ENCODE peak calls at places on chromosome 19, in nine cellular contexts. X is neural progenitor cell, G is ascending aorta, A is Calu3, Y is fibroblast of pulmonary artery, S is thoracic aorta, C is neural crest cell, D is A673, E is lower leg skin. Z is an unnamed sample.

GRCh38 chr19:33557720-33558119 is 36.1 kb upstream of the PEPD start:
- DNase-seq in A (no peak), E (no peak), D (no peak), C (no peak), Y (no peak), X (no peak), G (no peak), S (no peak), Z (no peak)

GRCh38 chr19:47529018-47529742 is 14.3 kb upstream of the NAPA start:
- DNase-seq in Y (no peak), G (no peak), A (no peak), E (no peak), D (no peak), S (no peak), C (no peak), X (no peak), Z (no peak)

GRCh38 chr19:52626915-52627314 is 11.2 kb downstream of the ZNF83 start:
- DNase-seq in S (no peak), G (no peak), C (no peak), Y (no peak), X (no peak), D (no peak), A (no peak), E (peak), Z (no peak)

GRCh38 chr19:3098141-3098514 is 4.0 kb downstream of the GNA11 start:
- DNase-seq in D (no peak), S (no peak), C (no peak), X (no peak), Y (no peak), E (no peak), G (no peak), A (no peak), Z (no peak)

GRCh38 chr19:43674630-43674982 is 4.6 kb upstream of the PLAUR start:
- DNase-seq in Y (peak), C (no peak), D (no peak), S (no peak), X (no peak), E (no peak), A (no peak), G (no peak), Z (no peak)

GRCh38 chr19:43572172-43572588 is 3.1 kb downstream of the XRCC1 start:
- DNase-seq in C (no peak), S (no peak), A (no peak), G (no peak), X (no peak), D (no peak), Y (no peak), E (no peak), Z (no peak)

GRCh38 chr19:925087-925911 is 536 bp upstream of the ARID3A start:
- DNase-seq in Y (peak), S (no peak), D (peak), X (peak), E (peak), C (peak), G (peak), A (peak), Z (peak)

GRCh38 chr19:6739390-6739883 is at the start of gene TRIP10:
- DNase-seq in Y (peak), G (peak), A (peak), X (peak), E (peak), D (peak), C (peak), S (peak), Z (no peak)

GRCh38 chr19:3969435-3970312 is 1.2 kb downstream of the DAPK3 start:
- DNase-seq in A (peak), E (no peak), D (peak), X (peak), C (no peak), Y (peak), G (peak), S (no peak), Z (no peak)

GRCh38 chr19:13240312-13241022 is 90.3 kb downstream of the IER2 start:
- DNase-seq in E (no peak), D (no peak), X (no peak), A (no peak), Y (no peak), S (no peak), C (no peak), G (no peak), Z (no peak)

GRCh38 chr19:13228561-13228960 is 78.3 kb downstream of the IER2 start:
- DNase-seq in C (no peak), A (no peak), X (no peak), D (peak), S (no peak), E (no peak), G (no peak), Y (no peak), Z (no peak)

GRCh38 chr19:42246143-42246868 is 3.9 kb upstream of the GSK3A start:
- DNase-seq in X (peak), E (peak), D (peak), G (peak), A (peak), Y (peak), S (peak), C (no peak), Z (no peak)

GRCh38 chr19:8392017-8392591 is 1.9 kb downstream of the RAB11B start:
- DNase-seq in D (no peak), S (no peak), E (no peak), X (no peak), Y (no peak), G (no peak), C (no peak), A (no peak), Z (no peak)

GRCh38 chr19:1944088-1944915 is 3.3 kb downstream of the CSNK1G2 start:
- DNase-seq in X (no peak), G (no peak), A (no peak), Y (no peak), S (no peak), E (no peak), C (no peak), D (no peak), Z (no peak)

GRCh38 chr19:47391510-47392223 is 27.7 kb downstream of the MEIS3 start:
- DNase-seq in S (no peak), G (peak), X (peak), D (peak), Y (peak), A (peak), E (peak), C (peak), Z (peak)

GRCh38 chr19:8515317-8515716 is 1.4 kb upstream of the ZNF414 start:
- DNase-seq in E (no peak), S (no peak), A (no peak), C (no peak), Y (no peak), X (no peak), G (no peak), D (no peak), Z (no peak)

GRCh38 chr19:8512115-8512967 is 1.6 kb downstream of the ZNF414 start:
- DNase-seq in G (no peak), S (no peak), X (peak), Y (peak), E (no peak), A (peak), D (peak), C (no peak), Z (no peak)

GRCh38 chr19:50949792-50950320 is 3.0 kb downstream of the KLK5 start:
- DNase-seq in A (no peak), D (no peak), G (no peak), S (no peak), C (no peak), Y (no peak), X (no peak), E (no peak), Z (no peak)

GRCh38 chr19:57599761-57600383 is at the start of gene ZNF530:
- DNase-seq in A (peak), G (peak), D (peak), S (peak), X (peak), Y (peak), C (peak), E (peak), Z (peak)

GRCh38 chr19:12521996-12522395 is 29.3 kb downstream of the ZNF564 start:
- DNase-seq in C (no peak), D (no peak), E (no peak), Y (no peak), X (no peak), A (no peak), G (no peak), S (no peak), Z (no peak)

GRCh38 chr19:7373862-7374261 is 25.1 kb downstream of the ARHGEF18 start:
- DNase-seq in A (no peak), S (no peak), Y (no peak), E (no peak), C (no peak), G (no peak), X (no peak), D (peak), Z (no peak)

GRCh38 chr19:3068071-3068470 is 5.8 kb upstream of the TLE5 start:
- DNase-seq in X (no peak), S (no peak), E (no peak), Y (no peak), C (no peak), G (no peak), D (no peak), A (no peak), Z (no peak)

GRCh38 chr19:3094638-3095374 is 644 bp downstream of the GNA11 start:
- DNase-seq in A (peak), E (no peak), G (no peak), X (peak), S (no peak), Y (peak), D (peak), C (no peak), Z (no peak)

GRCh38 chr19:35266904-35267817 is 1.6 kb upstream of the USF2 start:
- DNase-seq in S (no peak), Y (no peak), E (peak), G (peak), A (no peak), D (peak), X (peak), C (peak), Z (no peak)

GRCh38 chr19:11019824-11020223 is 59.0 kb downstream of the SMARCA4 start:
- DNase-seq in C (no peak), X (no peak), D (no peak), E (no peak), G (no peak), Y (no peak), A (no peak), S (no peak), Z (no peak)

GRCh38 chr19:54162241-54162805 is 2.8 kb upstream of the LENG1 start:
- DNase-seq in C (peak), Y (peak), D (peak), S (peak), E (peak), A (no peak), X (peak), G (peak), Z (no peak)

GRCh38 chr19:12453495-12453894 is 12.7 kb upstream of the ZNF443 start:
- DNase-seq in X (no peak), Y (no peak), C (no peak), D (no peak), G (no peak), A (peak), E (no peak), S (no peak), Z (no peak)

GRCh38 chr19:5068251-5069090 is 99.6 kb downstream of the KDM4B start:
- DNase-seq in A (no peak), G (no peak), D (no peak), S (no peak), X (no peak), C (no peak), Y (no peak), E (no peak), Z (no peak)

GRCh38 chr19:4391701-4392543 is 8.4 kb downstream of the SH3GL1 start:
- DNase-seq in Y (peak), A (no peak), X (no peak), D (no peak), C (no peak), S (no peak), E (no peak), G (peak), Z (no peak)

GRCh38 chr19:33125929-33126388 is 6.0 kb upstream of the WDR88 start:
- DNase-seq in Y (peak), D (peak), E (no peak), A (peak), C (peak), S (no peak), G (no peak), X (peak), Z (peak)

GRCh38 chr19:48629599-48630288 is 7.4 kb downstream of the DBP start:
- DNase-seq in S (no peak), G (no peak), Y (peak), E (no peak), D (peak), X (peak), A (no peak), C (no peak), Z (no peak)

GRCh38 chr19:48513289-48514122 is 1.9 kb upstream of the LMTK3 start:
- DNase-seq in G (peak), E (no peak), S (no peak), D (peak), X (peak), A (peak), Y (peak), C (peak), Z (no peak)

DNA sequence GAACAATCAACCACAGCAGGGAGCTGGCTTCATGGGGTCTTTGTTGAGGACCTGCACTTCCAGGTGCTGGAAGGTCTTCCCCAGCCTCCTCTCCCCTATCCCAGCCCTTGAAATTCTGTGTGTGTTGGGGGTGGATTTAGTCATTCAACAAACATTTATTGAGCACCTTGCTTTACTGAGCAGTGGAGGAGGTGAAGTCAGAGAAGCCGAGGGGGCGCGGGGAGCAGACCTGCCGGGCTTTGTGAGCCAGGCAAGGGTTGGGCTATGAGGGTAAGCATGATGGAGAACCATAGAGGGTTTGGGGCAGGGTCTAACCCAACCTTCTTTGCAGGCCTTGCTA is 3.5 kb upstream of the C19orf85 start:
- DNase-seq in X (no peak), A (no peak), G (no peak), S (no peak), E (no peak), Y (no peak), D (no peak), C (no peak), Z (no peak)
- TF ChIP-seq CTCF in X (no peak), A (no peak), G (no peak), S (peak), E (no peak), Y (no peak), D (peak), C (no peak), Z (no peak)

DNA sequence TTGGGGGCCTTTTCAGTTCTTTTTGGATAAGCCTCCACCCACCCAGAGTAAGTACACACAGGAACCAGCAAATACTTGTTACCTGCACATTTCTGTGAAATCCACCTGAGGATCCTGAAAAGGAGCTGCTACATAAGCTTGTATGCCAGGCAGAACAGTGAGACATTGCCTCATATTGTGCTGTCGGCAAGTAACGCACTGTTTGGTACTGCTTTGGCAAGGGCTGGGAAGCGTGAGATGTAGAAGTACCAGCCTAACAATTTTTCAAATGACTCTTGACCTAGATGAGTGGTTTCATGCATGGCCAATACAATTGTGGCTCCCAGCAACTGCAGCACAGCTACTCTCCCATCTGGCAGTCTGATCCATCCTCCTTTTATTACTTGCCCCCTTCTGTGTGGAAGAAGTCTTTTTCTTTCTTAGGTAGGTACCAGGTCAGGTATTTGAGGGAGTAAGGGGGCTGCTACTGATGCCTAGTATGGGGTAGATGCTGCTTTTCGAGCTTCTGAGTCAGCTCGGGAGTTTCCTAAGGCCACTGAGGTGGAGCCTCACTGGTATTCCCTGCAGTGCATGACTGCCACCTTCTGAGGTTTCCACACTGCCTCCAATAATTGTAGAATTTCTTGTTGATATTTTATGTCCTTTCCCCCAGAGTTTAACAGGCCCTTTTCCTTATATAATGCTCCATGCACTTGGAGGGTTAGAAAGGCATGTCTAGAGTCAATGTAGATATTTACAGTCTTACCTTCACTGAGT is 52.2 kb downstream of the ZNF737 start:
- DNase-seq in G (no peak), E (no peak), X (no peak), Y (no peak), D (no peak), A (no peak), C (no peak), S (no peak), Z (no peak)
- TF ChIP-seq CTCF in G (no peak), E (no peak), X (no peak), Y (no peak), D (no peak), A (no peak), C (no peak), S (no peak), Z (no peak)

GRCh38 chr19:40692212-40692551 is 1.7 kb upstream of the NUMBL start:
- DNase-seq in E (no peak), A (no peak), D (no peak), C (no peak), S (no peak), X (no peak), G (no peak), Y (no peak), Z (no peak)
- TF ChIP-seq CTCF in E (no peak), A (no peak), D (no peak), C (no peak), S (no peak), X (no peak), G (no peak), Y (no peak), Z (no peak)

GRCh38 chr19:15453091-15453498 is 3.3 kb upstream of the WIZ start:
- DNase-seq in Y (no peak), D (no peak), A (no peak), E (no peak), C (no peak), G (no peak), S (no peak), X (peak), Z (no peak)
- TF ChIP-seq CTCF in Y (peak), D (no peak), A (no peak), E (no peak), C (peak), G (peak), S (peak), X (peak), Z (no peak)

GRCh38 chr19:38081547-38082255 is 142.3 kb downstream of the DPF1 start:
- DNase-seq in C (no peak), G (no peak), S (no peak), A (no peak), D (no peak), Y (no peak), X (no peak), E (no peak), Z (no peak)
- TF ChIP-seq CTCF in C (no peak), G (no peak), S (no peak), A (no peak), D (no peak), Y (no peak), X (no peak), E (no peak), Z (no peak)